ENCODE peak calls at places on chromosomes 1 and 21, in nine cellular contexts. One of them, this sample, is unnamed.

GRCh38 chr1:203197625-203198024 is 11.1 kb upstream of the CHI3L1 start:
- DNase-seq in AG09309: peak; percentile 67
- DNase-seq in activated CD4-positive, alpha-beta memory T cell treated with anti-CD3 and anti-CD28 coated beads, Interleukin-2, amount 10 ng/mL, durations not matched to agents 7 days and 5 days: no peak
- DNase-seq in T-helper 9 cell: no peak
- DNase-seq in ureter: no peak
- DNase-seq in activated gamma-delta T cell treated with anti-CD3 and anti-CD28 coated beads, Interleukin-2, amount 50 U/mL, for 16 hours: no peak
- DNase-seq in DMS 273 treated with DMSO at 0.1 percent for 48 hours: no peak
- DNase-seq in stimulated activated effector memory CD8-positive, alpha-beta T cell treated with anti-CD3 and anti-CD28 coated beads, Interleukin-12 subunit alpha, Interleukin-12 subunit beta, amount 100 ng/mL, for 72 hours: no peak
- DNase-seq in NCI-H1105: no peak
- DNase-seq in this sample: no peak

GRCh38 chr1:37394574-37395464 is 79.6 kb upstream of the ZC3H12A start:
- DNase-seq in DMS 273 treated with DMSO at 0.1 percent for 48 hours: no peak
- DNase-seq in activated gamma-delta T cell treated with anti-CD3 and anti-CD28 coated beads, Interleukin-2, amount 50 U/mL, for 16 hours: no peak
- DNase-seq in ureter: no peak
- DNase-seq in stimulated activated effector memory CD8-positive, alpha-beta T cell treated with anti-CD3 and anti-CD28 coated beads, Interleukin-12 subunit alpha, Interleukin-12 subunit beta, amount 100 ng/mL, for 72 hours: no peak
- DNase-seq in NCI-H1105: peak; percentile 23
- DNase-seq in T-helper 9 cell: no peak
- DNase-seq in AG09309: no peak
- DNase-seq in activated CD4-positive, alpha-beta memory T cell treated with anti-CD3 and anti-CD28 coated beads, Interleukin-2, amount 10 ng/mL, durations not matched to agents 7 days and 5 days: no peak
- DNase-seq in this sample: no peak

GRCh38 chr1:64539808-64540207 is 69.9 kb downstream of the CACHD1 start:
- DNase-seq in activated gamma-delta T cell treated with anti-CD3 and anti-CD28 coated beads, Interleukin-2, amount 50 U/mL, for 16 hours: no peak
- DNase-seq in T-helper 9 cell: no peak
- DNase-seq in AG09309: no peak
- DNase-seq in ureter: peak; percentile 57
- DNase-seq in stimulated activated effector memory CD8-positive, alpha-beta T cell treated with anti-CD3 and anti-CD28 coated beads, Interleukin-12 subunit alpha, Interleukin-12 subunit beta, amount 100 ng/mL, for 72 hours: no peak
- DNase-seq in activated CD4-positive, alpha-beta memory T cell treated with anti-CD3 and anti-CD28 coated beads, Interleukin-2, amount 10 ng/mL, durations not matched to agents 7 days and 5 days: no peak
- DNase-seq in DMS 273 treated with DMSO at 0.1 percent for 48 hours: peak; percentile 6
- DNase-seq in NCI-H1105: peak; percentile 25
- DNase-seq in this sample: no peak

GRCh38 chr1:5492861-5493260 is 499.4 kb downstream of the NPHP4 start:
- DNase-seq in AG09309: no peak
- DNase-seq in stimulated activated effector memory CD8-positive, alpha-beta T cell treated with anti-CD3 and anti-CD28 coated beads, Interleukin-12 subunit alpha, Interleukin-12 subunit beta, amount 100 ng/mL, for 72 hours: no peak
- DNase-seq in ureter: no peak
- DNase-seq in DMS 273 treated with DMSO at 0.1 percent for 48 hours: no peak
- DNase-seq in activated gamma-delta T cell treated with anti-CD3 and anti-CD28 coated beads, Interleukin-2, amount 50 U/mL, for 16 hours: no peak
- DNase-seq in activated CD4-positive, alpha-beta memory T cell treated with anti-CD3 and anti-CD28 coated beads, Interleukin-2, amount 10 ng/mL, durations not matched to agents 7 days and 5 days: no peak
- DNase-seq in NCI-H1105: no peak
- DNase-seq in T-helper 9 cell: no peak
- DNase-seq in this sample: no peak

GRCh38 chr1:247287460-247287859 is 31.6 kb downstream of the VN1R5 start:
- DNase-seq in stimulated activated effector memory CD8-positive, alpha-beta T cell treated with anti-CD3 and anti-CD28 coated beads, Interleukin-12 subunit alpha, Interleukin-12 subunit beta, amount 100 ng/mL, for 72 hours: no peak
- DNase-seq in ureter: peak; percentile 31
- DNase-seq in AG09309: no peak
- DNase-seq in NCI-H1105: no peak
- DNase-seq in activated gamma-delta T cell treated with anti-CD3 and anti-CD28 coated beads, Interleukin-2, amount 50 U/mL, for 16 hours: no peak
- DNase-seq in activated CD4-positive, alpha-beta memory T cell treated with anti-CD3 and anti-CD28 coated beads, Interleukin-2, amount 10 ng/mL, durations not matched to agents 7 days and 5 days: peak; percentile 11
- DNase-seq in T-helper 9 cell: no peak
- DNase-seq in DMS 273 treated with DMSO at 0.1 percent for 48 hours: no peak
- DNase-seq in this sample: no peak

GRCh38 chr1:46991083-46991923 is 32.2 kb upstream of the CYP4X1 start:
- DNase-seq in activated CD4-positive, alpha-beta memory T cell treated with anti-CD3 and anti-CD28 coated beads, Interleukin-2, amount 10 ng/mL, durations not matched to agents 7 days and 5 days: no peak
- DNase-seq in DMS 273 treated with DMSO at 0.1 percent for 48 hours: no peak
- DNase-seq in stimulated activated effector memory CD8-positive, alpha-beta T cell treated with anti-CD3 and anti-CD28 coated beads, Interleukin-12 subunit alpha, Interleukin-12 subunit beta, amount 100 ng/mL, for 72 hours: no peak
- DNase-seq in ureter: no peak
- DNase-seq in activated gamma-delta T cell treated with anti-CD3 and anti-CD28 coated beads, Interleukin-2, amount 50 U/mL, for 16 hours: no peak
- DNase-seq in T-helper 9 cell: no peak
- DNase-seq in AG09309: no peak
- DNase-seq in NCI-H1105: no peak
- DNase-seq in this sample: no peak

GRCh38 chr1:31764307-31765040 is at the start of gene ADGRB2:
- DNase-seq in activated CD4-positive, alpha-beta memory T cell treated with anti-CD3 and anti-CD28 coated beads, Interleukin-2, amount 10 ng/mL, durations not matched to agents 7 days and 5 days: no peak
- DNase-seq in ureter: no peak
- DNase-seq in DMS 273 treated with DMSO at 0.1 percent for 48 hours: no peak
- DNase-seq in stimulated activated effector memory CD8-positive, alpha-beta T cell treated with anti-CD3 and anti-CD28 coated beads, Interleukin-12 subunit alpha, Interleukin-12 subunit beta, amount 100 ng/mL, for 72 hours: no peak
- DNase-seq in activated gamma-delta T cell treated with anti-CD3 and anti-CD28 coated beads, Interleukin-2, amount 50 U/mL, for 16 hours: no peak
- DNase-seq in T-helper 9 cell: peak; percentile 21
- DNase-seq in NCI-H1105: peak; percentile 28
- DNase-seq in AG09309: no peak
- DNase-seq in this sample: no peak

GRCh38 chr21:37503848-37504467 is 137.4 kb downstream of the DYRK1A start:
- DNase-seq in AG09309: peak; percentile 11
- DNase-seq in activated gamma-delta T cell treated with anti-CD3 and anti-CD28 coated beads, Interleukin-2, amount 50 U/mL, for 16 hours: no peak
- DNase-seq in DMS 273 treated with DMSO at 0.1 percent for 48 hours: no peak
- DNase-seq in stimulated activated effector memory CD8-positive, alpha-beta T cell treated with anti-CD3 and anti-CD28 coated beads, Interleukin-12 subunit alpha, Interleukin-12 subunit beta, amount 100 ng/mL, for 72 hours: no peak
- DNase-seq in activated CD4-positive, alpha-beta memory T cell treated with anti-CD3 and anti-CD28 coated beads, Interleukin-2, amount 10 ng/mL, durations not matched to agents 7 days and 5 days: no peak
- DNase-seq in NCI-H1105: no peak
- DNase-seq in ureter: no peak
- DNase-seq in T-helper 9 cell: no peak
- DNase-seq in this sample: no peak

GRCh38 chr1:17538010-17538409 is 1.5 kb upstream of the ARHGEF10L start:
- DNase-seq in ureter: no peak
- DNase-seq in T-helper 9 cell: no peak
- DNase-seq in stimulated activated effector memory CD8-positive, alpha-beta T cell treated with anti-CD3 and anti-CD28 coated beads, Interleukin-12 subunit alpha, Interleukin-12 subunit beta, amount 100 ng/mL, for 72 hours: no peak
- DNase-seq in AG09309: no peak
- DNase-seq in DMS 273 treated with DMSO at 0.1 percent for 48 hours: no peak
- DNase-seq in activated gamma-delta T cell treated with anti-CD3 and anti-CD28 coated beads, Interleukin-2, amount 50 U/mL, for 16 hours: no peak
- DNase-seq in NCI-H1105: no peak
- DNase-seq in activated CD4-positive, alpha-beta memory T cell treated with anti-CD3 and anti-CD28 coated beads, Interleukin-2, amount 10 ng/mL, durations not matched to agents 7 days and 5 days: no peak
- DNase-seq in this sample: no peak

GRCh38 chr1:46437723-46438122 is 43.6 kb downstream of the FAAH start:
- DNase-seq in T-helper 9 cell: no peak
- DNase-seq in stimulated activated effector memory CD8-positive, alpha-beta T cell treated with anti-CD3 and anti-CD28 coated beads, Interleukin-12 subunit alpha, Interleukin-12 subunit beta, amount 100 ng/mL, for 72 hours: no peak
- DNase-seq in ureter: no peak
- DNase-seq in activated CD4-positive, alpha-beta memory T cell treated with anti-CD3 and anti-CD28 coated beads, Interleukin-2, amount 10 ng/mL, durations not matched to agents 7 days and 5 days: no peak
- DNase-seq in DMS 273 treated with DMSO at 0.1 percent for 48 hours: no peak
- DNase-seq in activated gamma-delta T cell treated with anti-CD3 and anti-CD28 coated beads, Interleukin-2, amount 50 U/mL, for 16 hours: no peak
- DNase-seq in NCI-H1105: no peak
- DNase-seq in AG09309: no peak
- DNase-seq in this sample: no peak

GRCh38 chr1:230919201-230919600 is 50.9 kb upstream of the C1orf198 start:
- DNase-seq in ureter: no peak
- DNase-seq in DMS 273 treated with DMSO at 0.1 percent for 48 hours: peak; percentile 18
- DNase-seq in activated CD4-positive, alpha-beta memory T cell treated with anti-CD3 and anti-CD28 coated beads, Interleukin-2, amount 10 ng/mL, durations not matched to agents 7 days and 5 days: no peak
- DNase-seq in T-helper 9 cell: no peak
- DNase-seq in AG09309: no peak
- DNase-seq in NCI-H1105: no peak
- DNase-seq in stimulated activated effector memory CD8-positive, alpha-beta T cell treated with anti-CD3 and anti-CD28 coated beads, Interleukin-12 subunit alpha, Interleukin-12 subunit beta, amount 100 ng/mL, for 72 hours: no peak
- DNase-seq in activated gamma-delta T cell treated with anti-CD3 and anti-CD28 coated beads, Interleukin-2, amount 50 U/mL, for 16 hours: no peak
- DNase-seq in this sample: no peak

GRCh38 chr1:145720556-145720877 is 1.2 kb downstream of the CD160 start:
- DNase-seq in activated gamma-delta T cell treated with anti-CD3 and anti-CD28 coated beads, Interleukin-2, amount 50 U/mL, for 16 hours: no peak
- DNase-seq in stimulated activated effector memory CD8-positive, alpha-beta T cell treated with anti-CD3 and anti-CD28 coated beads, Interleukin-12 subunit alpha, Interleukin-12 subunit beta, amount 100 ng/mL, for 72 hours: no peak
- DNase-seq in NCI-H1105: no peak
- DNase-seq in AG09309: peak; percentile 46
- DNase-seq in DMS 273 treated with DMSO at 0.1 percent for 48 hours: no peak
- DNase-seq in activated CD4-positive, alpha-beta memory T cell treated with anti-CD3 and anti-CD28 coated beads, Interleukin-2, amount 10 ng/mL, durations not matched to agents 7 days and 5 days: no peak
- DNase-seq in ureter: no peak
- DNase-seq in T-helper 9 cell: no peak
- DNase-seq in this sample: no peak

GRCh38 chr1:94592566-94592920 is 51.0 kb upstream of the F3 start:
- DNase-seq in AG09309: no peak
- DNase-seq in ureter: no peak
- DNase-seq in activated CD4-positive, alpha-beta memory T cell treated with anti-CD3 and anti-CD28 coated beads, Interleukin-2, amount 10 ng/mL, durations not matched to agents 7 days and 5 days: no peak
- DNase-seq in DMS 273 treated with DMSO at 0.1 percent for 48 hours: no peak
- DNase-seq in T-helper 9 cell: no peak
- DNase-seq in activated gamma-delta T cell treated with anti-CD3 and anti-CD28 coated beads, Interleukin-2, amount 50 U/mL, for 16 hours: no peak
- DNase-seq in NCI-H1105: no peak
- DNase-seq in stimulated activated effector memory CD8-positive, alpha-beta T cell treated with anti-CD3 and anti-CD28 coated beads, Interleukin-12 subunit alpha, Interleukin-12 subunit beta, amount 100 ng/mL, for 72 hours: no peak
- DNase-seq in this sample: no peak

GRCh38 chr1:184210048-184210447 is 158.5 kb downstream of the TSEN15 start:
- DNase-seq in NCI-H1105: no peak
- DNase-seq in activated gamma-delta T cell treated with anti-CD3 and anti-CD28 coated beads, Interleukin-2, amount 50 U/mL, for 16 hours: no peak
- DNase-seq in activated CD4-positive, alpha-beta memory T cell treated with anti-CD3 and anti-CD28 coated beads, Interleukin-2, amount 10 ng/mL, durations not matched to agents 7 days and 5 days: no peak
- DNase-seq in stimulated activated effector memory CD8-positive, alpha-beta T cell treated with anti-CD3 and anti-CD28 coated beads, Interleukin-12 subunit alpha, Interleukin-12 subunit beta, amount 100 ng/mL, for 72 hours: no peak
- DNase-seq in T-helper 9 cell: no peak
- DNase-seq in AG09309: peak; percentile 46
- DNase-seq in ureter: no peak
- DNase-seq in DMS 273 treated with DMSO at 0.1 percent for 48 hours: peak; percentile 26
- DNase-seq in this sample: peak; percentile 68

GRCh38 chr1:26994772-26995625 is 1.5 kb downstream of the TRNP1 start:
- DNase-seq in activated gamma-delta T cell treated with anti-CD3 and anti-CD28 coated beads, Interleukin-2, amount 50 U/mL, for 16 hours: no peak
- DNase-seq in ureter: no peak
- DNase-seq in activated CD4-positive, alpha-beta memory T cell treated with anti-CD3 and anti-CD28 coated beads, Interleukin-2, amount 10 ng/mL, durations not matched to agents 7 days and 5 days: no peak
- DNase-seq in AG09309: no peak
- DNase-seq in T-helper 9 cell: no peak
- DNase-seq in DMS 273 treated with DMSO at 0.1 percent for 48 hours: no peak
- DNase-seq in stimulated activated effector memory CD8-positive, alpha-beta T cell treated with anti-CD3 and anti-CD28 coated beads, Interleukin-12 subunit alpha, Interleukin-12 subunit beta, amount 100 ng/mL, for 72 hours: no peak
- DNase-seq in NCI-H1105: peak; percentile 9
- DNase-seq in this sample: no peak

GRCh38 chr21:37455504-37455911 is 88.9 kb downstream of the DYRK1A start:
- DNase-seq in activated CD4-positive, alpha-beta memory T cell treated with anti-CD3 and anti-CD28 coated beads, Interleukin-2, amount 10 ng/mL, durations not matched to agents 7 days and 5 days: no peak
- DNase-seq in stimulated activated effector memory CD8-positive, alpha-beta T cell treated with anti-CD3 and anti-CD28 coated beads, Interleukin-12 subunit alpha, Interleukin-12 subunit beta, amount 100 ng/mL, for 72 hours: no peak
- DNase-seq in NCI-H1105: no peak
- DNase-seq in DMS 273 treated with DMSO at 0.1 percent for 48 hours: no peak
- DNase-seq in AG09309: no peak
- DNase-seq in activated gamma-delta T cell treated with anti-CD3 and anti-CD28 coated beads, Interleukin-2, amount 50 U/mL, for 16 hours: no peak
- DNase-seq in T-helper 9 cell: no peak
- DNase-seq in ureter: no peak
- DNase-seq in this sample: no peak

GRCh38 chr1:72284084-72284397 is 1.7 kb upstream of the NEGR1 start:
- DNase-seq in T-helper 9 cell: no peak
- DNase-seq in NCI-H1105: no peak
- DNase-seq in ureter: no peak
- DNase-seq in stimulated activated effector memory CD8-positive, alpha-beta T cell treated with anti-CD3 and anti-CD28 coated beads, Interleukin-12 subunit alpha, Interleukin-12 subunit beta, amount 100 ng/mL, for 72 hours: no peak
- DNase-seq in activated CD4-positive, alpha-beta memory T cell treated with anti-CD3 and anti-CD28 coated beads, Interleukin-2, amount 10 ng/mL, durations not matched to agents 7 days and 5 days: no peak
- DNase-seq in activated gamma-delta T cell treated with anti-CD3 and anti-CD28 coated beads, Interleukin-2, amount 50 U/mL, for 16 hours: no peak
- DNase-seq in DMS 273 treated with DMSO at 0.1 percent for 48 hours: no peak
- DNase-seq in AG09309: peak; percentile 1
- DNase-seq in this sample: peak; percentile 76

GRCh38 chr1:86169625-86170024 is 13.1 kb upstream of the COL24A1 start:
- DNase-seq in activated gamma-delta T cell treated with anti-CD3 and anti-CD28 coated beads, Interleukin-2, amount 50 U/mL, for 16 hours: no peak
- DNase-seq in NCI-H1105: no peak
- DNase-seq in activated CD4-positive, alpha-beta memory T cell treated with anti-CD3 and anti-CD28 coated beads, Interleukin-2, amount 10 ng/mL, durations not matched to agents 7 days and 5 days: no peak
- DNase-seq in ureter: no peak
- DNase-seq in T-helper 9 cell: no peak
- DNase-seq in DMS 273 treated with DMSO at 0.1 percent for 48 hours: no peak
- DNase-seq in AG09309: no peak
- DNase-seq in stimulated activated effector memory CD8-positive, alpha-beta T cell treated with anti-CD3 and anti-CD28 coated beads, Interleukin-12 subunit alpha, Interleukin-12 subunit beta, amount 100 ng/mL, for 72 hours: no peak
- DNase-seq in this sample: no peak

GRCh38 chr1:21355956-21356355 is 65.7 kb upstream of the ECE1 start:
- DNase-seq in NCI-H1105: no peak
- DNase-seq in ureter: no peak
- DNase-seq in activated CD4-positive, alpha-beta memory T cell treated with anti-CD3 and anti-CD28 coated beads, Interleukin-2, amount 10 ng/mL, durations not matched to agents 7 days and 5 days: no peak
- DNase-seq in activated gamma-delta T cell treated with anti-CD3 and anti-CD28 coated beads, Interleukin-2, amount 50 U/mL, for 16 hours: no peak
- DNase-seq in T-helper 9 cell: no peak
- DNase-seq in stimulated activated effector memory CD8-positive, alpha-beta T cell treated with anti-CD3 and anti-CD28 coated beads, Interleukin-12 subunit alpha, Interleukin-12 subunit beta, amount 100 ng/mL, for 72 hours: no peak
- DNase-seq in DMS 273 treated with DMSO at 0.1 percent for 48 hours: no peak
- DNase-seq in AG09309: no peak
- DNase-seq in this sample: no peak

GRCh38 chr1:64536217-64536835 is 66.4 kb downstream of the CACHD1 start:
- DNase-seq in activated gamma-delta T cell treated with anti-CD3 and anti-CD28 coated beads, Interleukin-2, amount 50 U/mL, for 16 hours: no peak
- DNase-seq in T-helper 9 cell: no peak
- DNase-seq in AG09309: no peak
- DNase-seq in DMS 273 treated with DMSO at 0.1 percent for 48 hours: no peak
- DNase-seq in stimulated activated effector memory CD8-positive, alpha-beta T cell treated with anti-CD3 and anti-CD28 coated beads, Interleukin-12 subunit alpha, Interleukin-12 subunit beta, amount 100 ng/mL, for 72 hours: no peak
- DNase-seq in NCI-H1105: peak; percentile 58
- DNase-seq in activated CD4-positive, alpha-beta memory T cell treated with anti-CD3 and anti-CD28 coated beads, Interleukin-2, amount 10 ng/mL, durations not matched to agents 7 days and 5 days: no peak
- DNase-seq in ureter: no peak
- DNase-seq in this sample: peak; percentile 64

GRCh38 chr1:44151808-44152207 is 10.4 kb upstream of the KLF18 start:
- DNase-seq in activated CD4-positive, alpha-beta memory T cell treated with anti-CD3 and anti-CD28 coated beads, Interleukin-2, amount 10 ng/mL, durations not matched to agents 7 days and 5 days: no peak
- DNase-seq in NCI-H1105: no peak
- DNase-seq in stimulated activated effector memory CD8-positive, alpha-beta T cell treated with anti-CD3 and anti-CD28 coated beads, Interleukin-12 subunit alpha, Interleukin-12 subunit beta, amount 100 ng/mL, for 72 hours: no peak
- DNase-seq in AG09309: no peak
- DNase-seq in ureter: no peak
- DNase-seq in T-helper 9 cell: no peak
- DNase-seq in DMS 273 treated with DMSO at 0.1 percent for 48 hours: no peak
- DNase-seq in activated gamma-delta T cell treated with anti-CD3 and anti-CD28 coated beads, Interleukin-2, amount 50 U/mL, for 16 hours: no peak
- DNase-seq in this sample: no peak

GRCh38 chr1:208041505-208041904 is 130.6 kb upstream of the CD34 start:
- DNase-seq in activated gamma-delta T cell treated with anti-CD3 and anti-CD28 coated beads, Interleukin-2, amount 50 U/mL, for 16 hours: no peak
- DNase-seq in T-helper 9 cell: no peak
- DNase-seq in NCI-H1105: no peak
- DNase-seq in ureter: no peak
- DNase-seq in activated CD4-positive, alpha-beta memory T cell treated with anti-CD3 and anti-CD28 coated beads, Interleukin-2, amount 10 ng/mL, durations not matched to agents 7 days and 5 days: no peak
- DNase-seq in DMS 273 treated with DMSO at 0.1 percent for 48 hours: no peak
- DNase-seq in AG09309: no peak
- DNase-seq in stimulated activated effector memory CD8-positive, alpha-beta T cell treated with anti-CD3 and anti-CD28 coated beads, Interleukin-12 subunit alpha, Interleukin-12 subunit beta, amount 100 ng/mL, for 72 hours: no peak
- DNase-seq in this sample: no peak

GRCh38 chr1:185404864-185405568 is 88.0 kb upstream of the IVNS1ABP start:
- DNase-seq in stimulated activated effector memory CD8-positive, alpha-beta T cell treated with anti-CD3 and anti-CD28 coated beads, Interleukin-12 subunit alpha, Interleukin-12 subunit beta, amount 100 ng/mL, for 72 hours: no peak
- DNase-seq in DMS 273 treated with DMSO at 0.1 percent for 48 hours: no peak
- DNase-seq in AG09309: no peak
- DNase-seq in T-helper 9 cell: no peak
- DNase-seq in activated CD4-positive, alpha-beta memory T cell treated with anti-CD3 and anti-CD28 coated beads, Interleukin-2, amount 10 ng/mL, durations not matched to agents 7 days and 5 days: no peak
- DNase-seq in activated gamma-delta T cell treated with anti-CD3 and anti-CD28 coated beads, Interleukin-2, amount 50 U/mL, for 16 hours: no peak
- DNase-seq in ureter: no peak
- DNase-seq in NCI-H1105: no peak
- DNase-seq in this sample: no peak

This sample was measured in NCI-H446 treated with DMSO at 0.1 percent for 48 hours.